ENCODE peak calls at places on chromosomes 2 and 18, in six cellular contexts. K is adrenal gland, Q is tibial nerve, S is cardiac muscle cell, R is gastrocnemius medialis, G is dorsolateral prefrontal cortex. Y is an unnamed sample.
A peak's percentile ranks its signal among the peaks of the same experiment; 100 is the strongest.

GRCh38 chr2:44358498-44358897 is 2.8 kb downstream of the PREPL start:
- DNase-seq in K (peak; percentile 38), Q (no peak), S (peak; percentile 76), R (peak; percentile 48), G (no peak), Y (no peak)

GRCh38 chr2:84694088-84694622 is 177.9 kb downstream of the DNAH6 start:
- DNase-seq in K (no peak), Q (no peak), S (no peak), R (no peak), G (no peak), Y (no peak)

GRCh38 chr2:216539791-216540241 is 41.2 kb downstream of the RPL37A start:
- DNase-seq in K (peak; percentile 83), Q (no peak), S (no peak), R (peak; percentile 19), G (no peak), Y (no peak)

GRCh38 chr2:191501390-191502168 is 176.4 kb upstream of the NABP1 start:
- DNase-seq in K (no peak), Q (no peak), S (peak; percentile 75), R (no peak), G (no peak), Y (no peak)

GRCh38 chr18:23133860-23134779 is 1.2 kb upstream of the CABLES1 start:
- DNase-seq in K (no peak), Q (no peak), S (no peak), R (no peak), G (no peak), Y (no peak)

GRCh38 chr2:29033172-29033571 is 41.2 kb downstream of the PCARE start:
- DNase-seq in K (no peak), Q (no peak), S (peak; percentile 46), R (no peak), G (no peak), Y (no peak)

GRCh38 chr2:171837736-171838135 is 56.3 kb downstream of the SLC25A12 start:
- DNase-seq in K (peak; percentile 27), Q (no peak), S (peak; percentile 73), R (no peak), G (no peak), Y (no peak)

GRCh38 chr2:39772086-39772811 is 6.8 kb downstream of the THUMPD2 start:
- DNase-seq in K (no peak), Q (no peak), S (peak; percentile 33), R (no peak), G (no peak), Y (no peak)

GRCh38 chr18:3083776-3084175 is 70.8 kb upstream of the LPIN2 start:
- DNase-seq in K (no peak), Q (no peak), S (no peak), R (no peak), G (no peak), Y (no peak)

GRCh38 chr2:44267269-44268258 is 7.7 kb upstream of the SLC3A1 start:
- DNase-seq in K (peak; percentile 10), Q (no peak), S (peak; percentile 51), R (peak; percentile 31), G (no peak), Y (peak; percentile 69)

GRCh38 chr2:39153312-39153711 is 32.5 kb upstream of the SOS1 start:
- DNase-seq in K (no peak), Q (no peak), S (peak; percentile 73), R (no peak), G (no peak), Y (no peak)

GRCh38 chr2:102317715-102318114 is 6.4 kb downstream of the IL1RL1 start:
- DNase-seq in K (no peak), Q (no peak), S (no peak), R (no peak), G (no peak), Y (no peak)

GRCh38 chr2:33673937-33674336 is 74.8 kb upstream of the FAM98A start:
- DNase-seq in K (no peak), Q (no peak), S (peak; percentile 6), R (no peak), G (no peak), Y (no peak)

GRCh38 chr2:101704046-101704466 is 6.5 kb downstream of the MAP4K4 start:
- DNase-seq in K (no peak), Q (no peak), S (peak; percentile 80), R (peak; percentile 20), G (no peak), Y (no peak)

GRCh38 chr2:102289129-102289528 is 22.2 kb upstream of the IL1RL1 start:
- DNase-seq in K (no peak), Q (no peak), S (peak; percentile 39), R (no peak), G (no peak), Y (no peak)

GRCh38 chr2:98912221-98912851 is 23.7 kb downstream of the CRACDL start:
- DNase-seq in K (peak; percentile 82), Q (no peak), S (peak; percentile 86), R (no peak), G (peak; percentile 85), Y (peak; percentile 98)

GRCh38 chr2:145091011-145091744 is 571.3 kb upstream of the ZEB2 start:
- DNase-seq in K (no peak), Q (no peak), S (peak; percentile 71), R (no peak), G (no peak), Y (no peak)

GRCh38 chr18:12516049-12516677 is 108.4 kb downstream of the PRELID3A start:
- DNase-seq in K (no peak), Q (no peak), S (peak; percentile 72), R (no peak), G (no peak), Y (no peak)

GRCh38 chr2:18378020-18378653 is 182.3 kb downstream of the RDH14 start:
- DNase-seq in K (peak; percentile 20), Q (no peak), S (peak; percentile 60), R (no peak), G (no peak), Y (no peak)

GRCh38 chr2:23350026-23350791 is 34.8 kb upstream of the KLHL29 start:
- DNase-seq in K (no peak), Q (no peak), S (peak; percentile 7), R (no peak), G (no peak), Y (no peak)

GRCh38 chr2:119517433-119517832 is 6.8 kb downstream of the SCTR start:
- DNase-seq in K (peak; percentile 74), Q (no peak), S (peak; percentile 70), R (no peak), G (no peak), Y (no peak)

GRCh38 chr2:55618025-55618648 is 715 bp upstream of the PPP4R3B start:
- DNase-seq in K (no peak), Q (no peak), S (peak; percentile 25), R (no peak), G (no peak), Y (no peak)

GRCh38 chr2:156334496-156335478 is 2.3 kb upstream of the NR4A2 start:
- DNase-seq in K (peak; percentile 98), Q (peak; percentile 90), S (peak; percentile 95), R (peak; percentile 91), G (peak; percentile 85), Y (peak; percentile 77)

GRCh38 chr2:156332452-156333273 is at the start of gene NR4A2:
- DNase-seq in K (peak; percentile 94), Q (peak; percentile 89), S (peak; percentile 91), R (peak; percentile 83), G (peak; percentile 88), Y (peak; percentile 68)

GRCh38 chr2:156333274-156333950 is 891 bp upstream of the NR4A2 start:
- DNase-seq in K (no peak), Q (no peak), S (no peak), R (no peak), G (no peak), Y (no peak)

GRCh38 chr2:156331572-156332451 is 709 bp downstream of the NR4A2 start:
- DNase-seq in K (peak; percentile 76), Q (peak; percentile 75), S (peak; percentile 88), R (peak; percentile 40), G (no peak), Y (no peak)

DNA sequence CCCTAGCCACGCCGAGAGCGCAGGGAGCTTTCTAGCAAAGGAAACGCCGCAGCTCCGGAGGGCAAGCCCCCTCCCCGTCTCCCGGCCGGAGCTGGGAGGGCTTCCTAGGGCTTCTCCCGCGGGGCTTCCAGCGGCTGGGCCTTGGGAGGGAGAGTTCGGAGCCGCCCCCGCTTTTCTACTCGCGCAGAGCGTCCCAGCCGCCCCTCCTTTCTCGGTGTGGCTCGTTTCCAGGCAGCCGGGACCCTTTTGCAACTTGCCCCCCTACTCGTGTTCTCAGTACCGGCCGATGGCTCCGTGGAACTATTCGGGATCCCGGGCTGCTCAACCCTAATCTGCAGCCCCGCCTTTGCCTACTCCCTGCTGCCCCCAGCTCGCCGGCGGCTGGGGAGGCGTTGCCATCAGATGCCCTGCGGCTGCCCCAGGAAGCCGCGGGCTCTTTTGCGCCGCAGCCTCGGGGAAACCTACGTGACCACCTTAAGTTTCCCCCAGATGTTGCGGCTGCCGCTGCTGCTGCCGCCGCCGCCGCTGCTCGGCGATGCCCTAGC is 1.5 kb upstream of the NR4A2 start:
- DNase-seq in K (peak; percentile 68), Q (peak; percentile 45), S (no peak), R (peak; percentile 28), G (no peak), Y (no peak)
- H3K4me3 ChIP-seq in K (peak overlapping the region; percentile 87), Q (peak overlapping the region; percentile 79), S (peak overlapping the region; percentile 74), R (peak overlapping the region; percentile 97), G (peak overlapping the region; percentile 88), Y (peak overlapping the region; percentile 86)

GRCh38 chr2:127597984-127598380 is 48.0 kb upstream of the GPR17 start:
- DNase-seq in K (no peak), Q (no peak), S (no peak), R (no peak), G (no peak), Y (no peak)
- H3K4me3 ChIP-seq in K (no peak overlapping the region), Q (no peak overlapping the region), S (no peak overlapping the region), R (no peak overlapping the region), G (no peak overlapping the region), Y (no peak overlapping the region)

GRCh38 chr18:55455938-55456337 is 132.1 kb downstream of the TCF4 start:
- DNase-seq in K (no peak), Q (no peak), S (no peak), R (no peak), G (no peak), Y (no peak)
- H3K4me3 ChIP-seq in K (no peak overlapping the region), Q (no peak overlapping the region), S (no peak overlapping the region), R (no peak overlapping the region), G (no peak overlapping the region), Y (no peak overlapping the region)

GRCh38 chr2:214069254-214069653 is 341.6 kb upstream of the VWC2L start:
- DNase-seq in K (peak; percentile 40), Q (no peak), S (peak; percentile 82), R (no peak), G (no peak), Y (peak; percentile 81)
- H3K4me3 ChIP-seq in K (no peak overlapping the region), Q (no peak overlapping the region), S (no peak overlapping the region), R (no peak overlapping the region), G (peak overlapping the region; percentile 46), Y (no peak overlapping the region)

GRCh38 chr2:143347303-143347702 is 218.1 kb downstream of the ARHGAP15 start:
- DNase-seq in K (no peak), Q (no peak), S (no peak), R (no peak), G (no peak), Y (no peak)
- H3K4me3 ChIP-seq in K (no peak overlapping the region), Q (no peak overlapping the region), S (no peak overlapping the region), R (no peak overlapping the region), G (no peak overlapping the region), Y (no peak overlapping the region)